ENCODE peak calls at places on chromosomes 12 and 14, in ten cellular contexts. One of them, this sample, is unnamed.

GRCh38 chr12:101287357-101287756 is 7.5 kb downstream of the UTP20 start:
- DNase-seq in right cardiac atrium: no peak
- DNase-seq in NCI-H1092 treated with DMSO at 0.1 percent for 48 hours: no peak
- DNase-seq in lung: no peak
- DNase-seq in G401: no peak
- DNase-seq in astrocyte of the spinal cord: no peak
- DNase-seq in NB4: no peak
- DNase-seq in activated T-helper 1 cell treated with anti-CD3 and anti-CD28 coated beads, Interleukin-2, amount 50 U/mL, for 16 hours: no peak
- DNase-seq in OCI-LY7: no peak
- DNase-seq in pons: no peak
- DNase-seq in this sample: no peak

GRCh38 chr14:68365228-68365627 is 427.6 kb downstream of the ZFP36L1 start:
- DNase-seq in right cardiac atrium: no peak
- DNase-seq in NCI-H1092 treated with DMSO at 0.1 percent for 48 hours: no peak
- DNase-seq in lung: no peak
- DNase-seq in G401: no peak
- DNase-seq in astrocyte of the spinal cord: peak; percentile 75
- DNase-seq in NB4: no peak
- DNase-seq in activated T-helper 1 cell treated with anti-CD3 and anti-CD28 coated beads, Interleukin-2, amount 50 U/mL, for 16 hours: no peak
- DNase-seq in OCI-LY7: no peak
- DNase-seq in pons: no peak
- DNase-seq in this sample: no peak

GRCh38 chr12:88052686-88053085 is 23.5 kb upstream of the C12orf50 start:
- DNase-seq in right cardiac atrium: peak; percentile 43
- DNase-seq in NCI-H1092 treated with DMSO at 0.1 percent for 48 hours: peak; percentile 28
- DNase-seq in lung: no peak
- DNase-seq in G401: peak; percentile 31
- DNase-seq in astrocyte of the spinal cord: peak; percentile 46
- DNase-seq in NB4: peak; percentile 60
- DNase-seq in activated T-helper 1 cell treated with anti-CD3 and anti-CD28 coated beads, Interleukin-2, amount 50 U/mL, for 16 hours: no peak
- DNase-seq in OCI-LY7: peak; percentile 30
- DNase-seq in pons: peak; percentile 48
- DNase-seq in this sample: peak; percentile 74

GRCh38 chr14:77475432-77476115 is 17.7 kb downstream of the AHSA1 start:
- DNase-seq in right cardiac atrium: no peak
- DNase-seq in NCI-H1092 treated with DMSO at 0.1 percent for 48 hours: no peak
- DNase-seq in lung: no peak
- DNase-seq in G401: no peak
- DNase-seq in astrocyte of the spinal cord: no peak
- DNase-seq in NB4: no peak
- DNase-seq in activated T-helper 1 cell treated with anti-CD3 and anti-CD28 coated beads, Interleukin-2, amount 50 U/mL, for 16 hours: no peak
- DNase-seq in OCI-LY7: no peak
- DNase-seq in pons: no peak
- DNase-seq in this sample: no peak

GRCh38 chr12:62466018-62466595 is 519 bp upstream of the MON2 start:
- DNase-seq in right cardiac atrium: peak; percentile 76
- DNase-seq in NCI-H1092 treated with DMSO at 0.1 percent for 48 hours: peak; percentile 21
- DNase-seq in lung: peak; percentile 30
- DNase-seq in G401: peak; percentile 66
- DNase-seq in astrocyte of the spinal cord: peak; percentile 44
- DNase-seq in NB4: peak; percentile 81
- DNase-seq in activated T-helper 1 cell treated with anti-CD3 and anti-CD28 coated beads, Interleukin-2, amount 50 U/mL, for 16 hours: no peak
- DNase-seq in OCI-LY7: peak; percentile 66
- DNase-seq in pons: peak; percentile 58
- DNase-seq in this sample: peak; percentile 47

GRCh38 chr12:121916719-121917118 is 1.7 kb upstream of the CFAP251 start:
- DNase-seq in right cardiac atrium: no peak
- DNase-seq in NCI-H1092 treated with DMSO at 0.1 percent for 48 hours: no peak
- DNase-seq in lung: no peak
- DNase-seq in G401: peak; percentile 40
- DNase-seq in astrocyte of the spinal cord: peak; percentile 51
- DNase-seq in NB4: no peak
- DNase-seq in activated T-helper 1 cell treated with anti-CD3 and anti-CD28 coated beads, Interleukin-2, amount 50 U/mL, for 16 hours: no peak
- DNase-seq in OCI-LY7: peak; percentile 72
- DNase-seq in pons: peak; percentile 35
- DNase-seq in this sample: no peak

GRCh38 chr14:102451064-102451352 is 58.6 kb downstream of the ANKRD9 start:
- DNase-seq in right cardiac atrium: no peak
- DNase-seq in NCI-H1092 treated with DMSO at 0.1 percent for 48 hours: no peak
- DNase-seq in lung: no peak
- DNase-seq in G401: peak; percentile 84
- DNase-seq in astrocyte of the spinal cord: no peak
- DNase-seq in NB4: no peak
- DNase-seq in activated T-helper 1 cell treated with anti-CD3 and anti-CD28 coated beads, Interleukin-2, amount 50 U/mL, for 16 hours: no peak
- DNase-seq in OCI-LY7: no peak
- DNase-seq in pons: no peak
- DNase-seq in this sample: peak; percentile 60

GRCh38 chr14:96060161-96060933 is 21.2 kb downstream of the C14orf132 start:
- DNase-seq in right cardiac atrium: no peak
- DNase-seq in NCI-H1092 treated with DMSO at 0.1 percent for 48 hours: no peak
- DNase-seq in lung: no peak
- DNase-seq in G401: peak; percentile 50
- DNase-seq in astrocyte of the spinal cord: no peak
- DNase-seq in NB4: no peak
- DNase-seq in activated T-helper 1 cell treated with anti-CD3 and anti-CD28 coated beads, Interleukin-2, amount 50 U/mL, for 16 hours: no peak
- DNase-seq in OCI-LY7: no peak
- DNase-seq in pons: no peak
- DNase-seq in this sample: no peak

GRCh38 chr12:30862486-30862885 is 64.1 kb upstream of the TSPAN11 start:
- DNase-seq in right cardiac atrium: peak; percentile 87
- DNase-seq in NCI-H1092 treated with DMSO at 0.1 percent for 48 hours: peak; percentile 34
- DNase-seq in lung: no peak
- DNase-seq in G401: no peak
- DNase-seq in astrocyte of the spinal cord: peak; percentile 77
- DNase-seq in NB4: no peak
- DNase-seq in activated T-helper 1 cell treated with anti-CD3 and anti-CD28 coated beads, Interleukin-2, amount 50 U/mL, for 16 hours: no peak
- DNase-seq in OCI-LY7: no peak
- DNase-seq in pons: no peak
- DNase-seq in this sample: no peak

GRCh38 chr14:95157195-95157986 is at the start of gene DICER1:
- DNase-seq in right cardiac atrium: peak; percentile 99
- DNase-seq in NCI-H1092 treated with DMSO at 0.1 percent for 48 hours: peak; percentile 94
- DNase-seq in lung: peak; percentile 97
- DNase-seq in G401: peak; percentile 95
- DNase-seq in astrocyte of the spinal cord: peak; percentile 92
- DNase-seq in NB4: peak; percentile 92
- DNase-seq in activated T-helper 1 cell treated with anti-CD3 and anti-CD28 coated beads, Interleukin-2, amount 50 U/mL, for 16 hours: peak; percentile 90
- DNase-seq in OCI-LY7: peak; percentile 92
- DNase-seq in pons: peak; percentile 94
- DNase-seq in this sample: peak; percentile 97

This sample was measured in Ammon's horn.